ENCODE peak calls at places on chromosomes 11 and 22, in five cellular contexts. J is IMR-90, Q is choroid plexus epithelial cell, F is epithelial cell of esophagus, U is Peyer's patch. W is an unnamed sample.

GRCh38 chr11:64887757-64888405 is 9.5 kb upstream of the EHD1 start:
- DNase-seq in Q (peak), J (no peak), F (peak), U (peak), W (peak)

GRCh38 chr11:29040489-29040888 is 932.3 kb downstream of the METTL15 start:
- DNase-seq in J (no peak), F (no peak), U (no peak), Q (no peak), W (no peak)

GRCh38 chr11:62508336-62509058 is 38.1 kb downstream of the AHNAK start:
- DNase-seq in J (peak), U (peak), Q (peak), F (peak), W (peak)

GRCh38 chr11:129702410-129703390 is 112.9 kb upstream of the TMEM45B start:
- DNase-seq in Q (no peak), U (no peak), J (no peak), F (peak), W (peak)

GRCh38 chr22:47435204-47435487 is 672.7 kb downstream of the TBC1D22A start:
- DNase-seq in F (no peak), J (no peak), Q (no peak), U (no peak), W (no peak)

GRCh38 chr11:64305691-64306562 is 603 bp downstream of the ESRRA start:
- DNase-seq in J (peak), U (peak), F (peak), Q (peak), W (peak)

GRCh38 chr11:5004429-5005274 is 10.0 kb downstream of the OR51L1 start:
- DNase-seq in J (peak), U (peak), F (peak), Q (peak), W (peak)

GRCh38 chr22:37242395-37242918 is 1.6 kb downstream of the RAC2 start:
- DNase-seq in Q (no peak), J (peak), U (peak), F (peak), W (peak)

GRCh38 chr11:15234796-15235195 is 120.1 kb downstream of the INSC start:
- DNase-seq in J (no peak), F (no peak), Q (no peak), U (no peak), W (no peak)

GRCh38 chr22:37904572-37905533 is 1.2 kb upstream of the MICALL1 start:
- DNase-seq in U (peak), F (peak), Q (peak), J (peak), W (peak)

GRCh38 chr11:70019576-70020011 is 58.5 kb upstream of the ANO1 start:
- DNase-seq in U (no peak), J (peak), Q (no peak), F (no peak), W (peak)

GRCh38 chr22:31153357-31153756 is 6.6 kb upstream of the RNF185 start:
- DNase-seq in Q (no peak), U (peak), J (no peak), F (no peak), W (no peak)

GRCh38 chr11:69257838-69258658 is 35.9 kb upstream of the MYEOV start:
- DNase-seq in F (no peak), Q (no peak), U (no peak), J (no peak), W (no peak)

GRCh38 chr11:31118566-31118965 is 251.0 kb downstream of the DCDC1 start:
- DNase-seq in Q (no peak), J (no peak), F (no peak), U (no peak), W (no peak)

GRCh38 chr22:44458044-44459020 is 39.7 kb downstream of the RTL6 start:
- DNase-seq in U (peak), F (no peak), Q (no peak), J (no peak), W (no peak)

GRCh38 chr11:68780829-68781228 is 29.5 kb upstream of the TESMIN start:
- DNase-seq in Q (peak), J (no peak), U (peak), F (no peak), W (no peak)

GRCh38 chr11:5038336-5038735 is 8.0 kb upstream of the OR52J3 start:
- DNase-seq in Q (no peak), F (no peak), U (no peak), J (no peak), W (no peak)

GRCh38 chr11:18492888-18493287 is 33.9 kb downstream of the TSG101 start:
- DNase-seq in U (no peak), Q (peak), J (no peak), F (no peak), W (peak)

GRCh38 chr11:116432301-116432700 is 340.5 kb downstream of the BUD13 start:
- DNase-seq in F (no peak), Q (no peak), U (no peak), J (no peak), W (no peak)

GRCh38 chr11:125990244-125990643 is 44.4 kb downstream of the VSIG10L2 start:
- DNase-seq in F (peak), U (no peak), J (peak), Q (peak), W (peak)

GRCh38 chr11:86228967-86229330 is 15.6 kb upstream of the EED start:
- DNase-seq in F (peak), U (no peak), Q (no peak), J (no peak), W (no peak)

GRCh38 chr11:94272738-94273313 is 31.6 kb upstream of the IZUMO1R start:
- DNase-seq in F (no peak), U (no peak), J (no peak), Q (no peak), W (no peak)

GRCh38 chr22:41742918-41743317 is 43.6 kb downstream of the MEI1 start:
- DNase-seq in Q (no peak), U (no peak), J (no peak), F (no peak), W (no peak)

GRCh38 chr22:22733881-22734373 is 89.5 kb downstream of the GGTLC2 start:
- DNase-seq in U (no peak), J (no peak), F (no peak), Q (no peak), W (no peak)

GRCh38 chr22:42305967-42306366 is 35.5 kb upstream of the TCF20 start:
- DNase-seq in J (no peak), F (no peak), Q (no peak), U (no peak), W (no peak)

GRCh38 chr11:70203749-70204465 is 811 bp downstream of the FADD start:
- DNase-seq in Q (peak), U (peak), J (peak), F (peak), W (peak)

GRCh38 chr11:13963949-13964770 is 1.6 kb downstream of the SPON1 start:
- DNase-seq in F (no peak), J (no peak), U (peak), Q (no peak), W (no peak)

GRCh38 chr11:68667511-68668253 is 16.7 kb upstream of the GAL start:
- DNase-seq in U (no peak), J (no peak), Q (no peak), F (no peak), W (no peak)

DNA sequence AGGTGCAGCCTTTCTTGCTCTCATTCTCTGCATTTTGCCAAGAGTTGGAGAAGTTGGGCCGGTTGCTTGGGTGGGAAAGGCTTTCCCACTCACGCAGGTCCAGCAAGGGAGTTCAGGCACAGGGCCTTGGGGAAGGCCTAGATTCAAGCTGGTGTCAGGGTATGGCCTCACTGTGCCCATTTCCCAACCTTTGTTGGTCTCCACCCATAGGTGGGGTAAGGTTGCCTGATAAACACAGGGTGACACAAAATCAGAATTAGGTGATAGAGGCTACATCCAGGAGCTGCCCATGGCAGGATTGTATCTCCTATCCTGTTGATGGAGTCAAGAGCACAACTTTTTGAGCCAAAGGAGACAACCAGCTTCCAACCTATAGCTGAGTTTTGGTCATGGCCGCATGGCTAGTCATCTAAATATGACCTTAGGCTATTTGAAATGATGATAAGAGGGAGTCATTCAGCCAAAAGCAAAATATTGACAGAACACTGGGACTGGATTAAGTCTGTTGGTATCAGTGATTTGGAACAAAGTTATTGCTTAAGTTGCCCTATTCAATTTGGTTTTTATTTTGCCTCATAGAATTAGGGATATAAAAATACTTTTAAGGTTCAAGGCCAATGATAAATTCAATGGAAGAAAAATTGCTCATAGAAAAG is 20.9 kb downstream of the CAT start:
- DNase-seq in U (no peak), J (no peak), F (no peak), Q (no peak), W (no peak)
- TF ChIP-seq CTCF in U (no peak), J (no peak), F (no peak), Q (no peak), W (no peak)

GRCh38 chr11:73342633-73343032 is 33.6 kb upstream of the RELT start:
- DNase-seq in F (peak), U (no peak), Q (no peak), J (no peak), W (no peak)

GRCh38 chr11:73344191-73344607 is 32.0 kb upstream of the RELT start:
- DNase-seq in Q (no peak), U (no peak), J (no peak), F (no peak), W (no peak)

GRCh38 chr11:73345481-73346147 is 30.6 kb upstream of the RELT start:
- DNase-seq in J (no peak), Q (no peak), F (no peak), U (no peak), W (no peak)

GRCh38 chr11:73340164-73340563 is 32.1 kb downstream of the ARHGEF17 start:
- DNase-seq in F (no peak), Q (no peak), U (no peak), J (no peak), W (no peak)

DNA sequence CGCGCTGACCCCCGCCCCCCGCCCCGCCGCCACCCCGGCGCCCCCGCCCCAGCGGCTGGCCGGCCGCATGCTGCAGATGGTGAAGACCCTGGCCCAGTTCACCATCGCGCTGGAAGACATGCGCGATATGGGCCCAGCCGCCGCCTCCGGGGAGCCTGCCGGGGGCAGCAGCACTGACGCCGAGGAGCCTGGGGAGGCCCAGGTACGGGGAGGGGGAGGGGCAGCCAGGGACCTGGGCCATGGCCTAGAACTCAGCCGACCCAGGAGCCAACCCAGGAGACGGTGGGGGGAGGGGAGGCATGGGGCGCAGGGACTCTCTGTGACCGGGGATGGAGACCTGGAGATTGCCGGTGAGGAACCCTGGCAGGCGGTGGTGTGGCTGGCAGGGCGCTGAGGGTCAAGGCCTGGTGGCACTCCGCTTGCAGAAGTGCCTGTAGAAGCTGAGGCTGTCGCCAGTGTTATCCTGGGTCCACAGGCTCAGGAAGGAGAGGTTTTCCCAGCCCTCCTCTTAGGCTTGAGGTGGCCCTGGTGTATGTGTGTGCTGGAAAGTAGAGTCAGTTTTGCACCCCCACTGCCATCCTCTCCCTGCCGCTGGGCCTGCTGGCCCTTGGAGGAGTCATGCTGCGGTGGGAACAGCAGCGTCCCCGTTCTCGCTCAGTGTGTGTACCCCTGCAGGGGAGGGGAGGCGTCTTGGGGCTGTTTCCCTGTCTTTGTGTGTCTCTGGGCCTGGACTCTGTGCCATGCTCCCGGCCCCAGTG is 32.9 kb upstream of the RELT start:
- DNase-seq in Q (no peak), U (no peak), J (no peak), F (no peak), W (no peak)
- H3K4me3 ChIP-seq in Q (peak), U (no peak), J (no peak), F (no peak), W (no peak)

DNA sequence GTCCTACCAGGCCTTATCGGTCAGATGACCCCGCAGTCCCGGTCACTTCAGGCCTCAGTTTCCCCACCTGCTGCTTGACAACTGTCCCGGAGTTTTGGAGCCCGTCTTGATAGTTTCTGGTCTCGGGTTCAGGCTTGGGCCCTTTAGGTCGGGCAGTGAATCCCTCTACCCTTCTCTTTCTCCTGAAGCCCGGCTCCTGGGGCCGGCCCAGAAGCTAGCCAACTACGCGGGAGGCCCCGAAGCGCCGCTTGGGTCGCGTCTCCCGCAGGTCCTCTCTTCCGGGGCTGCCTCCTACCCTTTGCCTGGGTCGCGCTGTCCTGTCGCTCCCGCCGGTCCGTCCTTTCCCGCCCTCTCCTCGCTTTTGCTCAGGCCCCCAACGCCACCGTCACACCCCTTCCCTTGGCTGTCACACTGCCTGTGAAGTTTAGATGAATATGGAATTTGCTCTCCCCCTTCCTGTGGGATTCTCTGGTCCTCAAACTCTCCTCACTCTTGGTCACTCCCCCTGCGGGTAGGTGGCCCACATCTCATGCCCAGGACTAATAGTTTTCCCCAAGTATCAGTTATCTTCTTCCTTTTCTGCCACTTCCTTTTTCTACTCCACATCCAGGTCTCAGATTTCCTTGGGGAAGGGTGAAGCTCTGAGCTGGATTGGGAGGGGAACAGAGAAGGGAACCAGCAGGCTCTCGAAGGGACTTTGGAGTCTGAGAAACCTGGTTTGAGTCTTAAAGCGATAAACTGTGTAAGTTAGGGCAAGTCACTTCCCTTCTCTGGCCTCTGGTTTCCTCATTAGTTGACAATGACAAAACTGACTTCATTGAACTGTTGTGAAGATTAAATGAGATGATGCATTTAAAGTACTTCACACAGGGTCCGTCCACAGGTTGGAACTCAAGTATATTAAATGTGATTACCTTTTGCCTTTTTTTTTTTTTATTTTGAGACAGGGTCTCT is 791 bp downstream of the RAB1B start:
- DNase-seq in F (no peak), U (no peak), J (peak), Q (peak), W (no peak)
- TF ChIP-seq CTCF in F (peak), U (no peak), J (peak), Q (peak), W (peak)

DNA sequence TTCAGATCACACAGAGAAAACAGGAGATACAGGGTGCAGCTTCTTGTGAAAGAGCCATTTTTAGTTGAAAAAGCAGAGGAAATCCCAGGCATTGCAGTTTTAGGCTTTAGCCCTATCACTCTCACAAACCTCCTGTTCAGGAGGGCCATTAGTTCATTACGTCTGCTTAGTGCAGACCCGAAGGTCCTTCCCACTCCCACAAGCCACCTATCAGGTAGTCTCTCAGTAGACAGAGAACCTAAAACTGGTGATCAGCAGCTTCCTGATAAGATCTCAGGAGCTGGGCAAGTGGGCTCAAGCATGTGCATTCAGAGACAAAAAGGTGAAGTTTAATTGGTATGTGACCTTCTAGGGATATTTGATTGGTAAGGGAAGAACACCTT is 4.3 kb downstream of the GLYAT start:
- DNase-seq in F (no peak), Q (no peak), U (no peak), J (no peak), W (no peak)
- H3K4me3 ChIP-seq in F (no peak), Q (no peak), U (no peak), J (no peak), W (no peak)

GRCh38 chr22:19753090-19753842 is 7.3 kb upstream of the TBX1 start:
- DNase-seq in J (no peak), U (no peak), Q (no peak), F (no peak), W (no peak)
- TF ChIP-seq CTCF in J (no peak), U (no peak), Q (peak), F (no peak), W (no peak)

DNA sequence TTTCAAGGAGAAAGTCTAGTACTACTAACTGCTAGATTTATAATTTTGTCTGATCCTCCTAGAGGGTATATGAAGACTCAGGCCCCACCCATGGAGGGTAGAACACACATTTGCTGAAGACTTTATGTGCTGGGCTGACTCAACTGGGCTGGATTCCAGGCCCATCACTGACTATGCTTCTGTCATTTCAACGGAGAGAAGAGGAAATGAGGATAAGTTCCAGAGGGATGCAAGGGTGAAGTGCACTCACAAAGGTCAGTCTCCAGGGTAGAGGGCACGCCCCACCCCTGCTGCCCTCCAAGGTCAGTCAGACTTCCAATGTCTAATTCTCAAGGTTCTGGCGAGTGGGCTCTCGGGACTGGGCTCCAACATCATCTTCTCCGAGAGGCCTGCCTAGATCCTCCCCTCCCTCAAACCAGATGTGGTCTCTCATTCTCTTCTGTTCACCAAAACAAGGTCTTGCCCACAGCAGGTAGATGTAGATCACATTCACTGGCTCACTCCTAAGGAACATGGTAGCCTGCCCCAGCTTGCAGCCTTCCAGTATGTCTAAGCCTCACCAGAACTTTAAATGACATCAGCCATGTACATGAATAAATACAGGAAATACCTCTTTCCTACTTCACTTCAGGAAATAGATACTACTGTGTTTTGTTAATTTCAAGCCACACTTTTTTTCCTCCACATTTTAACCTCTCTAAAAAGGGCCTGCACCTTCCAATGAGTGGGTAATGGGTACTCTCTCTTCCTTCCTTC is 7.3 kb upstream of the C11orf86 start:
- DNase-seq in J (peak), F (peak), Q (peak), U (peak), W (peak)
- H3K4me3 ChIP-seq in J (no peak), F (no peak), Q (no peak), U (no peak), W (no peak)

GRCh38 chr11:104905271-104905670 is 7.0 kb upstream of the CASP12 start:
- DNase-seq in F (peak), U (no peak), J (no peak), Q (no peak), W (no peak)
- TF ChIP-seq CTCF in F (peak), U (no peak), J (no peak), Q (peak), W (peak)